ENCODE peak calls at places on chromosomes 12 and 14, in five cellular contexts. K is CD4-positive, CD25-positive, alpha-beta regulatory T cell; Y is A549; W is coronary artery; F is tibial artery. X is an unnamed sample.

GRCh38 chr12:94725375-94726168 is 75.2 kb upstream of the TMCC3 start:
- DNase-seq in K (peak; percentile 8), Y (peak; percentile 66), W (no peak), F (no peak), X (no peak)

GRCh38 chr12:122090759-122091535 is 12.4 kb downstream of the MLXIP start:
- DNase-seq in K (no peak), Y (peak; percentile 86), W (no peak), F (peak; percentile 77), X (no peak)

GRCh38 chr14:24177041-24177825 is 5.4 kb downstream of the REC8 start:
- DNase-seq in K (no peak), Y (no peak), W (no peak), F (no peak), X (no peak)

GRCh38 chr14:30242742-30243141 is 315.1 kb upstream of the PRKD1 start:
- DNase-seq in K (no peak), Y (no peak), W (no peak), F (no peak), X (no peak)

GRCh38 chr12:117202033-117202432 is 11.8 kb upstream of the FBXO21 start:
- DNase-seq in K (no peak), Y (no peak), W (no peak), F (no peak), X (no peak)

GRCh38 chr14:68782091-68782981 is 10.5 kb downstream of the ZFP36L1 start:
- DNase-seq in K (peak; percentile 89), Y (no peak), W (peak; percentile 72), F (no peak), X (no peak)

GRCh38 chr14:99133563-99134332 is 138.2 kb downstream of the BCL11B start:
- DNase-seq in K (no peak), Y (no peak), W (peak; percentile 66), F (peak; percentile 57), X (no peak)

GRCh38 chr14:23183076-23183475 is 384 bp downstream of the SLC7A8 start:
- DNase-seq in K (no peak), Y (no peak), W (no peak), F (no peak), X (no peak)

GRCh38 chr12:14422516-14423230 is 57.2 kb downstream of the ATF7IP start:
- DNase-seq in K (no peak), Y (no peak), W (no peak), F (no peak), X (no peak)

GRCh38 chr12:45670339-45671065 is 59.0 kb upstream of the ARID2 start:
- DNase-seq in K (peak; percentile 83), Y (no peak), W (no peak), F (no peak), X (no peak)

GRCh38 chr14:37598085-37598972 is 2.9 kb downstream of the TTC6 start:
- DNase-seq in K (peak; percentile 41), Y (no peak), W (no peak), F (no peak), X (no peak)

GRCh38 chr12:71958056-71958455 is 19.4 kb downstream of the TPH2 start:
- DNase-seq in K (no peak), Y (no peak), W (no peak), F (no peak), X (no peak)

GRCh38 chr14:43795600-43796228 is 711.4 kb downstream of the FSCB start:
- DNase-seq in K (no peak), Y (peak; percentile 25), W (no peak), F (no peak), X (no peak)

GRCh38 chr12:95736631-95737030 is 53.9 kb downstream of the NTN4 start:
- DNase-seq in K (no peak), Y (no peak), W (no peak), F (peak; percentile 77), X (no peak)

GRCh38 chr12:10405294-10405693 is 4.3 kb downstream of the KLRC4 start:
- DNase-seq in K (no peak), Y (no peak), W (no peak), F (no peak), X (no peak)

GRCh38 chr12:51752490-51752889 is 96.0 kb downstream of the FIGNL2 start:
- DNase-seq in K (no peak), Y (peak; percentile 46), W (no peak), F (no peak), X (no peak)

GRCh38 chr14:40197344-40197743 is 765.1 kb upstream of the FBXO33 start:
- DNase-seq in K (no peak), Y (no peak), W (no peak), F (no peak), X (no peak)

GRCh38 chr14:22671622-22672021 is 27.5 kb upstream of the OR6J1 start:
- DNase-seq in K (no peak), Y (no peak), W (no peak), F (no peak), X (no peak)

GRCh38 chr14:24389266-24389855 is 9.4 kb upstream of the NYNRIN start:
- DNase-seq in K (no peak), Y (no peak), W (no peak), F (no peak), X (no peak)

GRCh38 chr14:23154876-23155587 is 28.4 kb downstream of the SLC7A8 start:
- DNase-seq in K (no peak), Y (peak; percentile 41), W (peak; percentile 94), F (peak; percentile 96), X (no peak)

GRCh38 chr12:18581232-18581962 is 156.4 kb downstream of the PLCZ1 start:
- DNase-seq in K (no peak), Y (no peak), W (no peak), F (no peak), X (no peak)

GRCh38 chr12:15527201-15527782 is 205.0 kb downstream of the PTPRO start:
- DNase-seq in K (no peak), Y (peak; percentile 66), W (no peak), F (peak; percentile 69), X (no peak)

GRCh38 chr12:6380141-6381121 is 3.5 kb upstream of the LTBR start:
- DNase-seq in K (no peak), Y (no peak), W (no peak), F (no peak), X (no peak)

GRCh38 chr12:104695453-104696148 is 238.9 kb downstream of the CHST11 start:
- DNase-seq in K (peak; percentile 65), Y (no peak), W (no peak), F (peak; percentile 86), X (peak; percentile 62)

GRCh38 chr12:1993871-1994371 is 10.3 kb downstream of the DCP1B start:
- DNase-seq in K (peak; percentile 64), Y (no peak), W (no peak), F (no peak), X (peak; percentile 41)

GRCh38 chr12:120737557-120738251 is 12.1 kb downstream of the ACADS start:
- DNase-seq in K (no peak), Y (no peak), W (no peak), F (no peak), X (no peak)

GRCh38 chr12:57734586-57734985 is 4.0 kb downstream of the AGAP2 start:
- DNase-seq in K (no peak), Y (no peak), W (no peak), F (no peak), X (no peak)

GRCh38 chr12:49415426-49416040 is 48.3 kb downstream of the SPATS2 start:
- DNase-seq in K (no peak), Y (no peak), W (no peak), F (no peak), X (no peak)

GRCh38 chr14:54366726-54367707 is 29.8 kb upstream of the CDKN3 start:
- DNase-seq in K (peak; percentile 39), Y (peak; percentile 73), W (no peak), F (no peak), X (peak; percentile 18)

GRCh38 chr14:105419305-105420091 is at the start of gene MTA1:
- DNase-seq in K (peak; percentile 53), Y (no peak), W (peak; percentile 77), F (no peak), X (peak; percentile 38)

GRCh38 chr12:125193798-125194562 is 128.7 kb downstream of the AACS start:
- DNase-seq in K (no peak), Y (peak; percentile 44), W (no peak), F (no peak), X (no peak)

GRCh38 chr12:92784356-92784755 is 81.6 kb downstream of the PLEKHG7 start:
- DNase-seq in K (no peak), Y (no peak), W (no peak), F (no peak), X (no peak)

GRCh38 chr12:12025799-12026386 is 44.8 kb upstream of the BCL2L14 start:
- DNase-seq in K (no peak), Y (no peak), W (no peak), F (no peak), X (no peak)

GRCh38 chr14:36605506-36605857 is 23.1 kb upstream of the NKX2-8 start:
- DNase-seq in K (no peak), Y (no peak), W (no peak), F (no peak), X (no peak)

GRCh38 chr12:38123566-38124246 is 192.9 kb upstream of the ALG10B start:
- DNase-seq in K (no peak), Y (no peak), W (no peak), F (no peak), X (no peak)
- H3K27ac ChIP-seq in K (no peak overlapping the region), Y (peak overlapping the region; percentile 77), W (no peak overlapping the region), F (no peak overlapping the region), X (no peak overlapping the region)

DNA sequence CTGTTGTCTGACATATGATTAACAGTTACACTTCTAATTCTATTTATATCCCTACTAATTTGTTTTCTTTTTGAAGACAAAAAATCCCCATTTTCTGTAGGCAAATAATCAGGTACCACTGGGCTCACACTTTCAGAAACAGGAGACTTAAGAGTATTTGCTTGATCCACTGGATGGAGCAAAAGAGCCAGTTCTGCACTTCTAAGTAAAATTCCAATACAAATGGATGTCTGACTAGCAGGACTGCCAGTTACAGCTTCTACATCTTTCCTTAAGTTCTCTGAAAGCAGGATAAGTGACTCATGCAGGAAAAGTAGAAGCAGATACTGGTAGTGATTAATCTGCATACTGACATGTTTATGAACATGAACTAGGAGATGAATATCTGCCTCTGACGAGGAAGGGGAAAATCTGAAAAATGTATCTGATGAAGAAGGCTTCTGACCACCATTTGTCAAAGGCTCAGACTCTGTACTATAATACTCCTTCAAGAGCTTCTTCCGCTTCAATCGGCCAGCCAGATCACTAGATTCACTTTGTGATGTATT is 73.8 kb upstream of the ANKS1B start:
- DNase-seq in K (no peak), Y (peak; percentile 39), W (no peak), F (no peak), X (no peak)
- H3K27ac ChIP-seq in K (no peak overlapping the region), Y (no peak overlapping the region), W (no peak overlapping the region), F (no peak overlapping the region), X (no peak overlapping the region)

DNA sequence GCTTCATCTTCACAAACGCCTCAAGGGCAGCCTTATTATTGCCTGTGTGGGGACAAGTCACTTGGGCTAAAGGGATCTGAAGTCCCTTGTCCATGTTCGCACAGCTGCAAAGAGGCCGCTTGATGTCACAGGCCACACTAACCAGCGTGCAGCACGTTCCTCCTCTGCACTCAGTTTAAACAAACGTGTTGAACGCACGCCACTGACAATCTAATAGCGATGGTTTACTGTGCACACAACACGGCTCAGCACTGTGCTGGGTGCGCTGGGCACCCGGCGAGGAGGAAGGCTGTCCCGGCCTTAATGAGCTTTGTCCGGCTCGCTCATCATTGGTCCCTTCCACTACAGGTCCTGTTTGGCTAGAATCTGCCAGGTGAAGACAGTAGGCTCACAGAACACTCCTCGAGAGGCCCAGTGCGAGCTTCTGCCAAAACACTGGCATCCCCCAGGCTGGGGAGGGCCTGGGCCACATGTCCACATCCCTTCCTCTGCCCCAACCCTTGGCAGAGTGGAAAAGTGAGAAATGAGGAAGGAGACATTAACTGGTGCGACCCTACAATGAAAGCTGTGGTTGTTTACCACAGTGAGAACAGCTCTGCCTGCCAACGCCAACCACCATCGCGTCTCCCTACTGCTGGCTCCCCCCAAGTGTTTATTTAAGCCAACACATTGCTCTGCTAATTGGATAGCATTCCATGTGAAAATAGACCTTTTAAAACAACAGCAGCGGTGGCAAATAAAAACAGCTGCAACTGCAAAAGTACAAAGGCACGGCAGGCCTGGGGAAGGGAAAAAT is 113.2 kb downstream of the RBM19 start:
- DNase-seq in K (no peak), Y (no peak), W (no peak), F (no peak), X (no peak)
- H3K27ac ChIP-seq in K (no peak overlapping the region), Y (no peak overlapping the region), W (no peak overlapping the region), F (no peak overlapping the region), X (no peak overlapping the region)

GRCh38 chr12:127130506-127131100 is 1136.4 kb upstream of the TMEM132C start:
- DNase-seq in K (no peak), Y (peak; percentile 66), W (no peak), F (no peak), X (no peak)
- H3K27ac ChIP-seq in K (no peak overlapping the region), Y (peak overlapping the region; percentile 69), W (no peak overlapping the region), F (no peak overlapping the region), X (no peak overlapping the region)